ENCODE peak calls at places on chromosomes 11 and 22, in five cellular contexts. V, T, P, W and D are unnamed samples.

GRCh38 chr11:31796523-31797226 is 14.4 kb downstream of the PAX6 start:
- DNase-seq in P (no peak), V (no peak), W (no peak), T (no peak), D (no peak)

GRCh38 chr11:130069684-130070108 is at the start of gene APLP2:
- DNase-seq in T (peak; percentile 100), V (peak; percentile 90), P (peak; percentile 99), W (peak; percentile 99), D (peak; percentile 99)

GRCh38 chr11:121777056-121777455 is 324.3 kb upstream of the SORL1-AS1 start:
- DNase-seq in P (no peak), V (no peak), T (no peak), W (no peak), D (no peak)

GRCh38 chr11:16986434-16987204 is 27.6 kb downstream of the PLEKHA7 start:
- DNase-seq in P (peak; percentile 95), W (no peak), T (peak; percentile 15), V (no peak), D (no peak)

GRCh38 chr11:27571151-27571840 is 64.7 kb upstream of the LIN7C start:
- DNase-seq in W (no peak), P (no peak), V (no peak), T (no peak), D (no peak)

GRCh38 chr11:121112498-121113455 is 11.7 kb downstream of the TECTA start:
- DNase-seq in V (peak; percentile 57), W (peak; percentile 28), T (peak; percentile 74), P (peak; percentile 64), D (peak; percentile 70)

GRCh38 chr11:69369945-69370344 is 76.0 kb downstream of the MYEOV start:
- DNase-seq in V (no peak), W (no peak), T (no peak), P (no peak), D (no peak)

GRCh38 chr11:59616396-59616982 is 915 bp upstream of the OSBP start:
- DNase-seq in V (no peak), T (peak; percentile 99), W (no peak), P (no peak), D (no peak)

GRCh38 chr11:72114570-72114969 is 2.1 kb upstream of the ANAPC15 start:
- DNase-seq in P (no peak), W (no peak), T (no peak), V (peak; percentile 89), D (peak; percentile 87)

GRCh38 chr11:7060828-7061227 is 28.0 kb upstream of the RBMXL2 start:
- DNase-seq in T (no peak), V (peak; percentile 3), P (no peak), W (no peak), D (no peak)

GRCh38 chr11:24651873-24652272 is 155.0 kb downstream of the LUZP2 start:
- DNase-seq in T (no peak), P (no peak), V (no peak), W (no peak), D (no peak)

GRCh38 chr22:29344137-29344536 is 28.6 kb upstream of the RASL10A start:
- DNase-seq in T (peak; percentile 87), V (peak; percentile 89), W (no peak), P (peak; percentile 88), D (peak; percentile 95)

GRCh38 chr22:28985581-28986290 is 75.9 kb downstream of the C22orf31 start:
- DNase-seq in W (no peak), P (no peak), V (no peak), T (no peak), D (no peak)

GRCh38 chr11:2554338-2555240 is 109.8 kb downstream of the KCNQ1 start:
- DNase-seq in P (no peak), T (no peak), W (peak; percentile 1), V (peak; percentile 15), D (no peak)

GRCh38 chr11:70402685-70403084 is 4.4 kb downstream of the CTTN start:
- DNase-seq in W (no peak), P (no peak), V (peak; percentile 47), T (no peak), D (peak; percentile 46)

GRCh38 chr11:8224711-8225110 is 39.0 kb downstream of the LMO1 start:
- DNase-seq in T (no peak), V (no peak), W (no peak), P (no peak), D (no peak)

GRCh38 chr22:20232781-20233180 is 35.3 kb downstream of the RTN4R start:
- DNase-seq in W (no peak), T (no peak), P (no peak), V (no peak), D (no peak)

GRCh38 chr11:30016588-30017363 is at the start of gene KCNA4:
- DNase-seq in V (no peak), W (no peak), T (peak; percentile 71), P (no peak), D (peak; percentile 4)

GRCh38 chr22:40628354-40629042 is 8.0 kb downstream of the MRTFA start:
- DNase-seq in T (no peak), W (no peak), V (peak; percentile 81), P (no peak), D (peak; percentile 82)

GRCh38 chr11:11618973-11619435 is 2.8 kb downstream of the GALNT18 start:
- DNase-seq in W (no peak), T (no peak), V (no peak), P (no peak), D (no peak)

GRCh38 chr11:97742717-97743116 is 1278.0 kb upstream of the CNTN5 start:
- DNase-seq in W (no peak), V (no peak), P (no peak), T (no peak), D (peak; percentile 3)

GRCh38 chr11:19557720-19558140 is 154.9 kb upstream of the NAV2 start:
- DNase-seq in W (peak; percentile 56), T (peak; percentile 82), V (peak; percentile 59), P (peak; percentile 81), D (peak; percentile 73)

GRCh38 chr22:37710675-37711074 is 13.8 kb downstream of the TRIOBP start:
- DNase-seq in W (no peak), V (no peak), P (no peak), T (no peak), D (peak; percentile 35)

GRCh38 chr11:107969219-107969618 is 39.5 kb upstream of the CUL5 start:
- DNase-seq in V (no peak), T (no peak), P (no peak), W (no peak), D (no peak)
- TF ChIP-seq CTCF in V (no peak), T (no peak), P (no peak), W (no peak), D (peak; percentile 22)

DNA sequence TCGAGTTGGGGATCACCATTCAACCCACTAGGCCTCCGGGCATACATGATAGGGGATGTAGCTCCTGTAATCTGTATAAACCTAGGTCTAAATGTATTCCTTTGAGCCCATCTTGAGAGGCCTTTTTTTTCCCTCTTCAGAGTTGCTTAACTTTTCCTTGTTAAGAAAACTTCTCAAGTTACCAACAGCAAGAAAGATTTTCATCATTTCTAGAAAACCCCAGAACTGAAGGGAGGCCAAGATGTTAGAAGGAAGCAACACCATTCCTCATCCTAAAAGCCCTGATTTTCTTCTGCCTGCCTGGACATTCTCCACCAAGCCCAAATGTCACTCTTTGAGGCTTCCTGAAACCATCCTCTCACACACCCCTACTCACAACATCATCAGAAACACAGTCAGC is 79.4 kb downstream of the TMPRSS5 start:
- DNase-seq in P (no peak), T (no peak), W (no peak), V (no peak), D (no peak)
- H3K4me3 ChIP-seq in P (no peak overlapping the region), T (no peak overlapping the region), W (no peak overlapping the region), V (no peak overlapping the region), D (no peak overlapping the region)

DNA sequence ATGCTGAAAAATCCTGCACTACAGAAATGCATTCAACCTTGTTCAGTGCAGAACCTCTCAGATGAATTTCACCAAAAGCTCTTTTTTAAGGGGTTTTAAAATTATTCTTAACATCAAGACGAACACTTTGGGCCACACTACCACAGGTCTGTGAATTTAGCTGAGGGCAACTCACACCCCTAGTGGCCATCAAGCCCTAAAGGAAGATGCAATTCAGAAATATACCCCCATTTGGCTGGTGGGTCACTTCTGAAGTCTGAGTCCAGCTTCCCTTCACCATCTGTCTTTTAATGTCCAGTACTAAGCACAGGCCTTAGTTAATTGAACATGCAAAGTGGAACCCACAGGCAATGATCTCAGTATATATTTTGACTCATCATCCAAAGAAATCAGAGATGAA is 50.5 kb downstream of the FAM76B start:
- DNase-seq in V (no peak), T (no peak), W (no peak), P (no peak), D (no peak)
- TF ChIP-seq CTCF in V (no peak), T (no peak), W (no peak), P (no peak), D (no peak)

GRCh38 chr11:126049159-126049558 is 13.5 kb downstream of the CDON start:
- DNase-seq in W (no peak), V (no peak), P (no peak), T (no peak), D (no peak)
- H3K4me3 ChIP-seq in W (no peak overlapping the region), V (no peak overlapping the region), P (no peak overlapping the region), T (no peak overlapping the region), D (no peak overlapping the region)

GRCh38 chr11:84963240-84963639 is 663.9 kb downstream of the DLG2 start:
- DNase-seq in T (no peak), W (no peak), P (no peak), V (no peak), D (no peak)
- TF ChIP-seq CTCF in T (no peak), W (no peak), P (no peak), V (no peak), D (no peak)

GRCh38 chr11:47510231-47510630 is 42.7 kb downstream of the CELF1 start:
- DNase-seq in T (no peak), P (no peak), V (peak; percentile 74), W (no peak), D (peak; percentile 78)

GRCh38 chr11:47507016-47507631 is 45.8 kb downstream of the CELF1 start:
- DNase-seq in P (no peak), V (no peak), T (no peak), W (no peak), D (no peak)

GRCh38 chr11:47507868-47508594 is 44.9 kb downstream of the CELF1 start:
- DNase-seq in P (no peak), V (no peak), W (no peak), T (no peak), D (no peak)

GRCh38 chr11:47506363-47506762 is 46.6 kb downstream of the CELF1 start:
- DNase-seq in W (no peak), T (no peak), V (no peak), P (no peak), D (no peak)

DNA sequence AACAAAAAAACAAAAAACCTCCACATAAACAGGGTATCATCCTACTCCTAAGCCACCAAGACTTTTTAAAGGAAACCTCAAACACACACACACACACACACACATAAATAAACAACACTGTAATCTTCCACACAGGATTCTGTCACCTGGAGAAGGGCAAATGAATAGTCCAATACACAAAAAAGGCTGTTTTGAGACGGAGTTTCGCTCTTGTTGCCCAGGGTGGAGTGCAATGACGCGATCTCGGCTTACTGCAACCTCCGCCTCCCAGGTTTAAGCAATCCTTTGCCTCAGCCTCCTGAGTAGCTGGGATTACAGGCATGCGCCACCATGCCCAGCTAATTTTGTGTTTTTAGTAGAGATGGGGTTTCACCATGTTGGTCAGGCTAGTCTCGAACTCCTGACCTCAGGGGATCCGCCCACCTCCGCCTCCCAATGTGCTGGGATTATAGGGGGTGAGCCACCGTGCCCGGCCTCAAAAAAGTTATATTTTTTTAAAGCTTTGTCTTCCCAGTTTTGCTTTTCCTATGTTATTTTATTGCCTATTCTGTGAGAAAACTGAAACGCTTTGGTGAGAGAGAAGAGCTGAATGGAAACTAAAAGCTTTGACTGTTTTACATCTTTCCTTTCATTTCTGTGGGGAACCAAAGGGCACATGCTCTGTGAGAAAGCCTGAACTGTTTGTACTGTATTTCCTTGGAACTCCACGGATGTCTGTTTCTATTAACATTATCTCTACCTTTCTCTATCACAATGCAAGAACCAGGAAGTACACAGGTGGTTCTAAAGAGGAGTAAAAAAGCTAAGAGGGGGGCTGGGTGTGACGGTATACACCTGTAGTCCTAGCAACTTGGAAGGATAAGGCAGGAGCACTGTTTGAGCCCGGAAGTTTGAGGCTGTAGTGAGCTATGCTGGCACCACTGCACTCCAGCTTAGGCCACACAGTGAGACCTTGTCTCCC is 44.1 kb downstream of the CELF1 start:
- DNase-seq in P (peak; percentile 63), V (no peak), W (no peak), T (no peak), D (no peak)
- H3K4me3 ChIP-seq in P (no peak overlapping the region), V (no peak overlapping the region), W (no peak overlapping the region), T (no peak overlapping the region), D (no peak overlapping the region)